ENCODE peak calls at places on chromosomes 5 and 9, in five cellular contexts. B, Q, P, L and M are unnamed samples.

GRCh38 chr5:167998148-167998767 is 293.2 kb upstream of the WWC1 start:
- DNase-seq in Q (no peak), L (no peak), B (no peak), P (no peak), M (peak)

GRCh38 chr9:104795857-104796256 is 31.9 kb downstream of the NIPSNAP3B start:
- DNase-seq in L (peak), Q (no peak), B (no peak), P (no peak), M (no peak)

GRCh38 chr5:156694556-156694955 is 155.5 kb upstream of the PPP1R2B start:
- DNase-seq in P (no peak), Q (no peak), L (no peak), B (no peak), M (no peak)

GRCh38 chr5:50751064-50751657 is 84.7 kb downstream of the PARP8 start:
- DNase-seq in Q (peak), B (no peak), P (peak), L (peak), M (peak)

GRCh38 chr9:21565137-21565536 is 83.0 kb upstream of the IFNE start:
- DNase-seq in B (no peak), P (no peak), Q (no peak), L (no peak), M (no peak)

GRCh38 chr9:97845130-97845529 is 7.9 kb upstream of the FOXE1 start:
- DNase-seq in P (no peak), L (no peak), B (peak), Q (peak), M (no peak)

GRCh38 chr5:135135530-135136201 is 101.6 kb upstream of the PITX1 start:
- DNase-seq in P (no peak), Q (peak), L (peak), B (no peak), M (no peak)

GRCh38 chr5:68141494-68141893 is 74.1 kb upstream of the PIK3R1 start:
- DNase-seq in Q (no peak), B (peak), L (no peak), P (no peak), M (no peak)

GRCh38 chr9:115109486-115109885 is 8.5 kb downstream of the TNC start:
- DNase-seq in Q (peak), L (no peak), B (no peak), P (peak), M (peak)

GRCh38 chr5:16995372-16995771 is 59.3 kb upstream of the MYO10 start:
- DNase-seq in P (no peak), Q (peak), L (no peak), B (no peak), M (no peak)

GRCh38 chr5:178577376-178577839 is 12.8 kb downstream of the COL23A1 start:
- DNase-seq in B (no peak), Q (no peak), P (peak), L (no peak), M (no peak)

GRCh38 chr5:169298193-169298592 is 2.7 kb downstream of the SLIT3 start:
- DNase-seq in Q (no peak), B (no peak), L (no peak), P (no peak), M (no peak)

GRCh38 chr9:137128158-137129088 is 10.5 kb upstream of the GRIN1 start:
- DNase-seq in Q (no peak), B (no peak), L (no peak), P (peak), M (no peak)

GRCh38 chr5:175658299-175659145 is 651 bp downstream of the HRH2 start:
- DNase-seq in Q (no peak), P (peak), L (no peak), B (no peak), M (no peak)

GRCh38 chr5:169354263-169354662 is 53.3 kb upstream of the SLIT3 start:
- DNase-seq in Q (no peak), L (no peak), B (peak), P (no peak), M (no peak)

GRCh38 chr9:91255327-91255726 is 106.4 kb downstream of the AUH start:
- DNase-seq in P (no peak), Q (peak), B (peak), L (no peak), M (no peak)

GRCh38 chr5:143084452-143084851 is 314.3 kb downstream of the ARHGAP26 start:
- DNase-seq in L (no peak), B (no peak), P (no peak), Q (no peak), M (no peak)

GRCh38 chr9:86637515-86637914 is 283.3 kb upstream of the TUT7 start:
- DNase-seq in P (peak), L (no peak), B (peak), Q (peak), M (no peak)

GRCh38 chr5:71528206-71528605 is 58.9 kb upstream of the MCCC2 start:
- DNase-seq in Q (peak), B (no peak), L (no peak), P (no peak), M (no peak)

GRCh38 chr5:98106116-98107088 is 667.1 kb upstream of the RGMB start:
- DNase-seq in B (no peak), L (no peak), P (no peak), Q (no peak), M (no peak)

GRCh38 chr5:83368835-83369234 is 102.7 kb upstream of the VCAN start:
- DNase-seq in L (no peak), B (no peak), P (no peak), Q (peak), M (no peak)

GRCh38 chr5:98631311-98632054 is 142.0 kb upstream of the RGMB start:
- DNase-seq in Q (peak), B (peak), L (no peak), P (no peak), M (peak)

GRCh38 chr5:160479926-160480325 is 58.3 kb downstream of the PTTG1 start:
- DNase-seq in L (peak), P (no peak), B (no peak), Q (peak), M (no peak)

GRCh38 chr5:143775258-143775657 is 36.7 kb upstream of the HMHB1 start:
- DNase-seq in L (no peak), B (peak), Q (no peak), P (no peak), M (no peak)

GRCh38 chr5:6730407-6730806 is 17.2 kb downstream of the TENT4A start:
- DNase-seq in L (no peak), P (no peak), Q (no peak), B (no peak), M (no peak)

GRCh38 chr5:138975098-138975847 is 100.1 kb upstream of the LRRTM2 start:
- DNase-seq in Q (peak), B (peak), L (no peak), P (no peak), M (peak)

GRCh38 chr9:12680757-12681156 is 12.4 kb upstream of the TYRP1 start:
- DNase-seq in Q (peak), B (no peak), L (no peak), P (no peak), M (no peak)

GRCh38 chr5:138472353-138472752 is 7.1 kb downstream of the EGR1 start:
- DNase-seq in P (no peak), L (no peak), B (no peak), Q (no peak), M (no peak)

GRCh38 chr5:132098621-132099020 is 25.0 kb downstream of the CSF2 start:
- DNase-seq in L (no peak), B (no peak), P (no peak), Q (no peak), M (no peak)

GRCh38 chr5:111697881-111698757 is 58.9 kb downstream of the NREP start:
- DNase-seq in L (no peak), P (peak), Q (peak), B (peak), M (no peak)

GRCh38 chr5:161340012-161340411 is 206.5 kb downstream of the GABRB2 start:
- DNase-seq in Q (no peak), L (no peak), B (no peak), P (no peak), M (no peak)

GRCh38 chr5:139393497-139394122 is 1.3 kb downstream of the PROB1 start:
- DNase-seq in P (no peak), L (no peak), B (no peak), Q (no peak), M (no peak)

GRCh38 chr9:95727947-95728546 is 147.4 kb upstream of the ERCC6L2 start:
- DNase-seq in P (no peak), L (no peak), Q (no peak), B (no peak), M (no peak)

GRCh38 chr9:27367175-27367798 is 70.3 kb upstream of the EQTN start:
- DNase-seq in B (no peak), P (no peak), Q (no peak), L (no peak), M (no peak)

GRCh38 chr9:21174671-21175070 is 8.2 kb upstream of the IFNA21 start:
- DNase-seq in Q (no peak), L (no peak), P (no peak), B (no peak), M (no peak)

GRCh38 chr9:14909631-14910177 is 524 bp downstream of the FREM1 start:
- DNase-seq in Q (no peak), B (no peak), P (no peak), L (no peak), M (no peak)

GRCh38 chr5:107063511-107063910 is 607.2 kb downstream of the EFNA5 start:
- DNase-seq in Q (no peak), P (no peak), L (no peak), B (peak), M (no peak)